ENCODE peak calls at places on chromosomes 3 and 15, in seven cellular contexts. B is OCI-LY7, G is GM23248, W is HCT116, D is hepatocyte, V is MM.1S, T is PC-3. S is an unnamed sample.

GRCh38 chr3:185401319-185401955 is 38.5 kb downstream of the MAP3K13 start:
- DNase-seq in G (no peak), V (no peak), T (no peak), W (no peak), D (no peak), B (no peak), S (no peak)

GRCh38 chr3:152842423-152842822 is 7.5 kb downstream of the P2RY1 start:
- DNase-seq in G (no peak), B (no peak), D (no peak), T (no peak), W (no peak), V (no peak), S (no peak)

GRCh38 chr15:70220444-70220937 is 122.8 kb upstream of the TLE3 start:
- DNase-seq in T (no peak), D (no peak), B (no peak), G (no peak), V (no peak), W (no peak), S (no peak)

GRCh38 chr3:66381621-66382020 is 119.2 kb downstream of the LRIG1 start:
- DNase-seq in V (no peak), B (no peak), D (no peak), W (no peak), G (no peak), T (no peak), S (no peak)

GRCh38 chr3:183253364-183253960 is 409 bp downstream of the B3GNT5 start:
- DNase-seq in V (no peak), T (peak), B (no peak), W (no peak), D (peak), G (peak), S (no peak)

GRCh38 chr3:185688808-185689207 is 102.7 kb downstream of the SENP2 start:
- DNase-seq in B (no peak), W (peak), V (no peak), T (peak), D (peak), G (peak), S (no peak)

GRCh38 chr3:42539871-42540714 is 37.6 kb downstream of the VIPR1 start:
- DNase-seq in G (peak), V (peak), B (peak), T (peak), W (peak), D (peak), S (peak)

GRCh38 chr3:184172681-184173373 is 1.8 kb upstream of the AP2M1 start:
- DNase-seq in D (no peak), W (no peak), V (no peak), B (no peak), G (peak), T (no peak), S (no peak)

GRCh38 chr3:140344601-140345000 is 333.3 kb upstream of the TRIM42 start:
- DNase-seq in W (no peak), G (no peak), B (no peak), D (no peak), V (no peak), T (no peak), S (no peak)

GRCh38 chr3:136350132-136350531 is 100.0 kb downstream of the PCCB start:
- DNase-seq in B (no peak), D (peak), G (peak), T (peak), W (no peak), V (no peak), S (no peak)

GRCh38 chr3:87329065-87329464 is 52.7 kb upstream of the POU1F1 start:
- DNase-seq in W (no peak), G (no peak), B (no peak), T (no peak), V (no peak), D (no peak), S (no peak)

GRCh38 chr3:192917258-192917507 is 473 bp downstream of the MB21D2 start:
- DNase-seq in V (peak), G (no peak), B (no peak), D (no peak), W (no peak), T (no peak), S (peak)

GRCh38 chr15:57751177-57751800 is 44.8 kb downstream of the POLR2M start:
- DNase-seq in D (peak), T (peak), W (no peak), G (peak), B (peak), V (peak), S (peak)

GRCh38 chr3:123104550-123104949 is 37.7 kb downstream of the PDIA5 start:
- DNase-seq in W (no peak), G (peak), V (no peak), T (peak), D (peak), B (no peak), S (no peak)

GRCh38 chr15:83873966-83874365 is 220.0 kb downstream of the ADAMTSL3 start:
- DNase-seq in B (no peak), V (no peak), G (no peak), T (no peak), D (no peak), W (no peak), S (no peak)

GRCh38 chr3:156680243-156680930 is 6.0 kb downstream of the TIPARP start:
- DNase-seq in B (no peak), V (no peak), D (no peak), T (no peak), G (no peak), W (no peak), S (no peak)

GRCh38 chr3:56621686-56622085 is 61.4 kb downstream of the TASOR start:
- DNase-seq in G (no peak), B (no peak), T (peak), V (no peak), D (no peak), W (no peak), S (no peak)

GRCh38 chr3:56620371-56620770 is 62.7 kb downstream of the TASOR start:
- DNase-seq in W (no peak), T (no peak), B (no peak), G (peak), D (no peak), V (no peak), S (no peak)

GRCh38 chr3:56629044-56629443 is 54.0 kb downstream of the TASOR start:
- DNase-seq in T (no peak), D (peak), G (no peak), W (no peak), B (no peak), V (no peak), S (no peak)

GRCh38 chr3:56622381-56622780 is 60.7 kb downstream of the TASOR start:
- DNase-seq in G (no peak), T (no peak), W (no peak), B (no peak), D (no peak), V (no peak), S (no peak)

GRCh38 chr3:56624725-56625124 is 58.3 kb downstream of the TASOR start:
- DNase-seq in G (peak), V (no peak), D (no peak), B (no peak), W (no peak), T (no peak), S (no peak)
- TF ChIP-seq EZH2phosphoT487 in G (no peak), V (no peak), D (no peak), B (no peak), W (no peak), T (no peak), S (no peak)

GRCh38 chr3:195100903-195101591 is 169.9 kb downstream of the XXYLT1 start:
- DNase-seq in W (no peak), T (no peak), B (no peak), V (no peak), G (peak), D (no peak), S (no peak)
- TF ChIP-seq EZH2phosphoT487 in W (no peak), T (no peak), B (no peak), V (no peak), G (no peak), D (no peak), S (no peak)

GRCh38 chr15:29337156-29337959 is 67.7 kb upstream of the NSMCE3 start:
- DNase-seq in T (no peak), D (peak), B (no peak), W (no peak), G (peak), V (no peak), S (no peak)
- TF ChIP-seq EZH2phosphoT487 in T (no peak), D (no peak), B (no peak), W (no peak), G (no peak), V (no peak), S (no peak)

DNA sequence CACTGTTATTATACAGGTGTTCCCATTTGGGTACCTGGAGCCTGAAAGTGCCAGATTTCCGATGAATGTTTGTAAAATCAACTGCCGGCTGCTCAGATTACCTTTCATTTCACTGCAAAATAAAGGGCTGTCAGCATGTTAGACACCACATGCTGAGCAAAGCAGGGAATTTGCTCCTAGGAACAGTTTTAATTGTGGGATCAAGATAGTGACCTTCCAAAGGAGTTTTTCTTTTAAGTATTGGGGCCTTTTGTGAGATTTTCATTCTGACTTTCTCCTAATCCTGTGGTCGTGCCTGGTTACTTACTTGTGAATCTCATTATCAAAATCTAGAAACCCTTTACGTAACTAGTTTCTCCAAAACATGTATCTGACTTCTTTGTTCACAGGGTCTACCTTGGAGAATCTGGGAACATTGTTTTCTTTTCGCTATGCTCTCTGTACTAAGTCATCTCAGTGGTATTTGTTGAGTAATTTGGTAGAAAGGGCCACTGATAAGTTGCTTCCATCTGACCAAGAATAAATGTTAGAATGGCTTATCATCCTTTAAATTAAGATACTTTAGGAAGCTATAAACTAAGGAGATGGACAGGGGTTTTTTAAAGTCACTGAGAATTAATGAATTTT is 40.8 kb upstream of the LRTM1 start:
- DNase-seq in W (no peak), T (no peak), V (no peak), G (peak), D (no peak), B (no peak), S (no peak)
- TF ChIP-seq EZH2phosphoT487 in W (no peak), T (no peak), V (no peak), G (no peak), D (no peak), B (no peak), S (no peak)

GRCh38 chr3:121690777-121691405 is 30.2 kb upstream of the HCLS1 start:
- DNase-seq in D (no peak), G (no peak), V (peak), B (peak), W (no peak), T (no peak), S (no peak)
- TF ChIP-seq EZH2phosphoT487 in D (no peak), G (no peak), V (no peak), B (no peak), W (no peak), T (no peak), S (no peak)

GRCh38 chr3:126881861-126882260 is 101.1 kb upstream of the PLXNA1 start:
- DNase-seq in D (no peak), B (no peak), T (no peak), V (no peak), W (no peak), G (no peak), S (no peak)
- TF ChIP-seq EZH2phosphoT487 in D (no peak), B (no peak), T (no peak), V (no peak), W (no peak), G (no peak), S (no peak)

GRCh38 chr3:135168822-135169221 is 373.8 kb downstream of the EPHB1 start:
- DNase-seq in T (no peak), V (no peak), D (no peak), W (no peak), B (no peak), G (no peak), S (no peak)
- TF ChIP-seq EZH2phosphoT487 in T (no peak), V (no peak), D (no peak), W (no peak), B (no peak), G (no peak), S (no peak)